ENCODE peak calls at places on chromosomes 2 and 18, in seven cellular contexts. One of them, this sample, is unnamed.

GRCh38 chr2:45269149-45269793 is 260.0 kb upstream of the SIX2 start:
- DNase-seq in aorta: no peak
- DNase-seq in mesendoderm: no peak
- DNase-seq in heart right ventricle: no peak
- DNase-seq in heart left ventricle: no peak
- DNase-seq in CD8-positive, alpha-beta memory T cell: no peak
- DNase-seq in endodermal cell: peak
- DNase-seq in this sample: no peak

GRCh38 chr18:7021994-7022840 is 95.4 kb downstream of the LAMA1 start:
- DNase-seq in endodermal cell: no peak
- DNase-seq in heart left ventricle: no peak
- DNase-seq in aorta: no peak
- DNase-seq in heart right ventricle: no peak
- DNase-seq in CD8-positive, alpha-beta memory T cell: no peak
- DNase-seq in mesendoderm: peak
- DNase-seq in this sample: no peak

GRCh38 chr2:237581751-237582746 is 8.5 kb downstream of the RAB17 start:
- DNase-seq in CD8-positive, alpha-beta memory T cell: no peak
- DNase-seq in heart right ventricle: peak
- DNase-seq in aorta: peak
- DNase-seq in endodermal cell: peak
- DNase-seq in mesendoderm: peak
- DNase-seq in heart left ventricle: peak
- DNase-seq in this sample: no peak

GRCh38 chr18:74190086-74190485 is 41.8 kb downstream of the TIMM21 start:
- DNase-seq in mesendoderm: no peak
- DNase-seq in endodermal cell: no peak
- DNase-seq in heart right ventricle: no peak
- DNase-seq in heart left ventricle: no peak
- DNase-seq in CD8-positive, alpha-beta memory T cell: no peak
- DNase-seq in aorta: no peak
- DNase-seq in this sample: no peak

GRCh38 chr2:22221006-22221405 is 1097.2 kb downstream of the TDRD15 start:
- DNase-seq in CD8-positive, alpha-beta memory T cell: no peak
- DNase-seq in heart right ventricle: no peak
- DNase-seq in aorta: no peak
- DNase-seq in mesendoderm: no peak
- DNase-seq in endodermal cell: no peak
- DNase-seq in heart left ventricle: no peak
- DNase-seq in this sample: no peak

GRCh38 chr2:38092196-38092902 is 16.4 kb upstream of the CYP1B1 start:
- DNase-seq in CD8-positive, alpha-beta memory T cell: no peak
- DNase-seq in aorta: peak
- DNase-seq in heart right ventricle: no peak
- DNase-seq in mesendoderm: peak
- DNase-seq in endodermal cell: no peak
- DNase-seq in heart left ventricle: peak
- DNase-seq in this sample: no peak

GRCh38 chr18:35463050-35463449 is 34.7 kb downstream of the INO80C start:
- DNase-seq in CD8-positive, alpha-beta memory T cell: no peak
- DNase-seq in heart right ventricle: no peak
- DNase-seq in aorta: no peak
- DNase-seq in heart left ventricle: peak
- DNase-seq in endodermal cell: no peak
- DNase-seq in mesendoderm: no peak
- DNase-seq in this sample: no peak

GRCh38 chr2:46470114-46470628 is 9.2 kb upstream of the TMEM247 start:
- DNase-seq in aorta: no peak
- DNase-seq in heart left ventricle: no peak
- DNase-seq in CD8-positive, alpha-beta memory T cell: no peak
- DNase-seq in mesendoderm: no peak
- DNase-seq in endodermal cell: peak
- DNase-seq in heart right ventricle: no peak
- DNase-seq in this sample: no peak

GRCh38 chr2:165240927-165241326 is 1.7 kb downstream of the SCN2A start:
- DNase-seq in aorta: no peak
- DNase-seq in CD8-positive, alpha-beta memory T cell: no peak
- DNase-seq in endodermal cell: no peak
- DNase-seq in heart right ventricle: no peak
- DNase-seq in mesendoderm: no peak
- DNase-seq in heart left ventricle: no peak
- DNase-seq in this sample: no peak

GRCh38 chr2:17591846-17592245 is 51.4 kb downstream of the VSNL1 start:
- DNase-seq in aorta: no peak
- DNase-seq in CD8-positive, alpha-beta memory T cell: no peak
- DNase-seq in endodermal cell: no peak
- DNase-seq in heart left ventricle: no peak
- DNase-seq in heart right ventricle: no peak
- DNase-seq in mesendoderm: no peak
- DNase-seq in this sample: no peak

GRCh38 chr2:200622106-200622505 is 36.3 kb downstream of the AOX1 start:
- DNase-seq in mesendoderm: no peak
- DNase-seq in heart right ventricle: no peak
- DNase-seq in CD8-positive, alpha-beta memory T cell: no peak
- DNase-seq in endodermal cell: no peak
- DNase-seq in heart left ventricle: no peak
- DNase-seq in aorta: no peak
- DNase-seq in this sample: no peak

GRCh38 chr18:58364867-58365533 is 263.9 kb downstream of the ALPK2 start:
- DNase-seq in heart right ventricle: no peak
- DNase-seq in endodermal cell: peak
- DNase-seq in aorta: no peak
- DNase-seq in mesendoderm: peak
- DNase-seq in heart left ventricle: no peak
- DNase-seq in CD8-positive, alpha-beta memory T cell: no peak
- DNase-seq in this sample: no peak

GRCh38 chr18:58362027-58362575 is 266.8 kb downstream of the ALPK2 start:
- DNase-seq in heart left ventricle: peak
- DNase-seq in heart right ventricle: no peak
- DNase-seq in CD8-positive, alpha-beta memory T cell: no peak
- DNase-seq in endodermal cell: no peak
- DNase-seq in mesendoderm: no peak
- DNase-seq in aorta: peak
- DNase-seq in this sample: no peak

GRCh38 chr18:58361212-58361611 is 267.7 kb downstream of the ALPK2 start:
- DNase-seq in endodermal cell: no peak
- DNase-seq in aorta: no peak
- DNase-seq in mesendoderm: no peak
- DNase-seq in heart right ventricle: no peak
- DNase-seq in heart left ventricle: no peak
- DNase-seq in CD8-positive, alpha-beta memory T cell: no peak
- DNase-seq in this sample: no peak

GRCh38 chr18:58363767-58364540 is 264.9 kb downstream of the ALPK2 start:
- DNase-seq in CD8-positive, alpha-beta memory T cell: no peak
- DNase-seq in heart right ventricle: no peak
- DNase-seq in endodermal cell: no peak
- DNase-seq in mesendoderm: no peak
- DNase-seq in aorta: no peak
- DNase-seq in heart left ventricle: no peak
- DNase-seq in this sample: no peak

GRCh38 chr18:58362829-58363231 is 266.1 kb downstream of the ALPK2 start:
- DNase-seq in endodermal cell: no peak
- DNase-seq in heart right ventricle: no peak
- DNase-seq in mesendoderm: no peak
- DNase-seq in aorta: no peak
- DNase-seq in CD8-positive, alpha-beta memory T cell: no peak
- DNase-seq in heart left ventricle: no peak
- DNase-seq in this sample: no peak
- H3K27ac ChIP-seq in endodermal cell: no peak
- H3K27ac ChIP-seq in heart right ventricle: no peak
- H3K27ac ChIP-seq in mesendoderm: no peak
- H3K27ac ChIP-seq in aorta: no peak
- H3K27ac ChIP-seq in CD8-positive, alpha-beta memory T cell: no peak
- H3K27ac ChIP-seq in heart left ventricle: no peak
- H3K27ac ChIP-seq in this sample: no peak

DNA sequence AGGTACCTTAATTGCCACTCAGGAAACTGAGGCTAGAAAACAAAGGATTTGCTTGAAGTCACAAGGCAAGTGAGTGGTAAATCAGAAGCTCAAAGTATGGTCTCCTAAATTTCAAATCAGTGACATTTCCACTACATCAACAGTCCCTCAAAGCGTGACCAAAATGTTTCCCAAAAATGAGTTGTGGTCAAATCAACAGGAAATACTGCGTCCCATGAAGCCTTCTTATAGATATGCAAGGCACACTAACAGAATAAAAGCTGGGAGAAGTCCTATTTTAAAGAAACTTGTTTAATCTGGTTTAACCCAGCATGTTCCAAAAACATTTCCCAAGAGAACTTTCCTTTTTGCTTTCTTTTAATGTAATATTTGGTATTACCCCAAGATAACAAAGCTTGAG is 249.4 kb downstream of the EXOC6B start:
- DNase-seq in heart right ventricle: no peak
- DNase-seq in heart left ventricle: no peak
- DNase-seq in CD8-positive, alpha-beta memory T cell: no peak
- DNase-seq in mesendoderm: no peak
- DNase-seq in aorta: no peak
- DNase-seq in endodermal cell: no peak
- DNase-seq in this sample: no peak
- H3K27ac ChIP-seq in heart right ventricle: no peak
- H3K27ac ChIP-seq in heart left ventricle: no peak
- H3K27ac ChIP-seq in CD8-positive, alpha-beta memory T cell: no peak
- H3K27ac ChIP-seq in mesendoderm: no peak
- H3K27ac ChIP-seq in aorta: no peak
- H3K27ac ChIP-seq in endodermal cell: no peak
- H3K27ac ChIP-seq in this sample: no peak

GRCh38 chr2:216633616-216634316 is 546 bp downstream of the IGFBP2 start:
- DNase-seq in heart right ventricle: no peak
- DNase-seq in endodermal cell: peak
- DNase-seq in aorta: no peak
- DNase-seq in heart left ventricle: no peak
- DNase-seq in CD8-positive, alpha-beta memory T cell: no peak
- DNase-seq in mesendoderm: peak
- DNase-seq in this sample: no peak

GRCh38 chr2:216634317-216635148 is 1.3 kb downstream of the IGFBP2 start:
- DNase-seq in endodermal cell: peak
- DNase-seq in CD8-positive, alpha-beta memory T cell: no peak
- DNase-seq in mesendoderm: peak
- DNase-seq in heart right ventricle: no peak
- DNase-seq in heart left ventricle: no peak
- DNase-seq in aorta: no peak
- DNase-seq in this sample: no peak

GRCh38 chr2:216635701-216636541 is 2.7 kb downstream of the IGFBP2 start:
- DNase-seq in heart right ventricle: no peak
- DNase-seq in mesendoderm: peak
- DNase-seq in endodermal cell: peak
- DNase-seq in aorta: peak
- DNase-seq in heart left ventricle: no peak
- DNase-seq in CD8-positive, alpha-beta memory T cell: no peak
- DNase-seq in this sample: no peak

GRCh38 chr2:216636570-216637450 is 3.6 kb downstream of the IGFBP2 start:
- DNase-seq in heart left ventricle: no peak
- DNase-seq in mesendoderm: peak
- DNase-seq in CD8-positive, alpha-beta memory T cell: no peak
- DNase-seq in heart right ventricle: no peak
- DNase-seq in aorta: peak
- DNase-seq in endodermal cell: peak
- DNase-seq in this sample: no peak

DNA sequence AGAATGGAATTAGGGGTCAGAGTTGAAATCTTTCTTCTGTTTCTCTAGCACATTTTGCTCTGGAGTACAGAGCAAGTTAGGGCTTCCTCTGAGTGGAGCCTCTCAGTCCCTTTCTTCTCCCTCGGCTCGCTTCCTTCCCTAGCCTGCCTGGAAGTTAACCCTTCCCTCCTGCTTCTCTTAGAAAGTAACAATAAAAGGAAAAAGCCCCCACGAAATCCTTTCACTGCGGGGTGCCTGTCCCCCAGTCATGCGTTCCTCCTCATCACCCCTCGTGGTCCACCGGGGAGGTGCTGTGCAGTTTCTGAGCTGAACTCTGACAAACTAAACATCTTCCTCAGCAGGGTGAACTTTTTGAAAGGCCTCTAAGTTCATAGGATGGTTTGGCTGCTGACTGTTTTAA is 2.0 kb downstream of the IGFBP2 start:
- DNase-seq in endodermal cell: peak
- DNase-seq in aorta: no peak
- DNase-seq in heart left ventricle: no peak
- DNase-seq in mesendoderm: peak
- DNase-seq in CD8-positive, alpha-beta memory T cell: no peak
- DNase-seq in heart right ventricle: no peak
- DNase-seq in this sample: no peak
- H3K27ac ChIP-seq in endodermal cell: peak
- H3K27ac ChIP-seq in aorta: peak
- H3K27ac ChIP-seq in heart left ventricle: no peak
- H3K27ac ChIP-seq in mesendoderm: peak
- H3K27ac ChIP-seq in CD8-positive, alpha-beta memory T cell: no peak
- H3K27ac ChIP-seq in heart right ventricle: peak
- H3K27ac ChIP-seq in this sample: no peak

DNA sequence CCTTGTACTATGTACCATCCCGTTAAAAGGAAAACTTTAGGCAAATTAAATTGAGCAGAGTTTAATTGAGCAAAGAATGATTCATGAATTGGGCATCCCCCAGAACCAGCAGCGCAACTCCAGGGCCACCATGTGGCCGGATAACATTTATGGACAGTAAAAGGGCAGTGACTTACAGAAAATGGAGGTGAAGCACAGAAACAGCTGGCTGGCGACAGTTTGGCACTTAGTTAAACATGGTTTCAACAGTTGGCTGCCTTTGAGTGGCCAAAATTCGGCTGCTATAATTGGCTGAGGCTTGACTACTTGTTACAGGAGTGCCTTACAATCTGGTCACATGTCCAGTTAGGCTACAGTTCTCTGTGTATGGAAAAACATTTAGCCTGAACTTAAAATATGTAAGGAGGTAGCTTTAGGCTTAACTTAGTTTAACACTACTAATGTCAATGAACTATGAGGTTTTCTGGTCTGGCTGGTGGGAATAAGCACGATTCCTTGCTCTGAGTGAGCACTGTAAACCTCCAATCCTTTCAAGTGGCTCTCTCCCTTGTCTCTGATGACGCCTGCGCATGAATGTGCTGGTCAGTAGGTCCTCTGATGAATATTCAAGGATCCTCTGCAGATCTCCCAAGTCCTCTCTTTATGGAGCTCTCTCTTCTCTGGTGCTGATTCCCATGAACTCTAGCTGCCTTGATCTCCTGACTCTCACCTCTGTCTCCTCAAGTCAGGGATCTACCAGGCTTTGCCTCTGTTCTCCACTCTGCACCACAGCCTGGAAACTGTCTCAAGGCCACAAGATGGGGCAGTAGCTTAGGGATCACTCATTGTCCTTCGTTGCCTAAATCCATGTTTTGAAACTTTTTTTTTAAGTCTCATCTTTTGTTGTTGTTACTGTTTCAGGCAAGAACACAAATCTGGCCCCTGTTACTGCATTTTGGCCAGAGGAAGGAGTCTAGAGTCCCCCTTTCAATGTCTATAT is 24.4 kb upstream of the RAB31 start:
- DNase-seq in aorta: peak
- DNase-seq in heart right ventricle: no peak
- DNase-seq in CD8-positive, alpha-beta memory T cell: no peak
- DNase-seq in mesendoderm: peak
- DNase-seq in heart left ventricle: no peak
- DNase-seq in endodermal cell: peak
- DNase-seq in this sample: no peak
- H3K27ac ChIP-seq in aorta: peak
- H3K27ac ChIP-seq in heart right ventricle: no peak
- H3K27ac ChIP-seq in CD8-positive, alpha-beta memory T cell: no peak
- H3K27ac ChIP-seq in mesendoderm: no peak
- H3K27ac ChIP-seq in heart left ventricle: peak
- H3K27ac ChIP-seq in endodermal cell: no peak
- H3K27ac ChIP-seq in this sample: no peak